ENCODE peak calls at places on chromosomes 11 and 22, in seven cellular contexts. One of them, this sample, is unnamed.

GRCh38 chr22:30197389-30197788 is 49.2 kb downstream of the LIF start:
- DNase-seq in WERI-Rb-1: no peak
- DNase-seq in mesendoderm: no peak
- DNase-seq in substantia nigra: no peak
- DNase-seq in thoracic aorta: no peak
- DNase-seq in psoas muscle: no peak
- DNase-seq in uterus: no peak
- DNase-seq in this sample: no peak

GRCh38 chr11:112769573-112769972 is 191.6 kb upstream of the NCAM1 start:
- DNase-seq in uterus: no peak
- DNase-seq in thoracic aorta: no peak
- DNase-seq in psoas muscle: no peak
- DNase-seq in substantia nigra: no peak
- DNase-seq in mesendoderm: no peak
- DNase-seq in WERI-Rb-1: no peak
- DNase-seq in this sample: no peak

GRCh38 chr22:42747701-42748513 is 27.2 kb upstream of the A4GALT start:
- DNase-seq in mesendoderm: peak
- DNase-seq in uterus: no peak
- DNase-seq in substantia nigra: no peak
- DNase-seq in thoracic aorta: no peak
- DNase-seq in WERI-Rb-1: no peak
- DNase-seq in psoas muscle: no peak
- DNase-seq in this sample: no peak

GRCh38 chr11:63896071-63896470 is 20.9 kb downstream of the RCOR2 start:
- DNase-seq in WERI-Rb-1: no peak
- DNase-seq in uterus: no peak
- DNase-seq in mesendoderm: no peak
- DNase-seq in psoas muscle: no peak
- DNase-seq in thoracic aorta: no peak
- DNase-seq in substantia nigra: no peak
- DNase-seq in this sample: no peak

GRCh38 chr11:113365895-113366294 is 21.7 kb upstream of the ANKK1 start:
- DNase-seq in WERI-Rb-1: no peak
- DNase-seq in substantia nigra: no peak
- DNase-seq in uterus: no peak
- DNase-seq in mesendoderm: no peak
- DNase-seq in psoas muscle: no peak
- DNase-seq in thoracic aorta: no peak
- DNase-seq in this sample: no peak

GRCh38 chr11:112724194-112724790 is 236.9 kb upstream of the NCAM1 start:
- DNase-seq in thoracic aorta: no peak
- DNase-seq in substantia nigra: no peak
- DNase-seq in mesendoderm: no peak
- DNase-seq in uterus: no peak
- DNase-seq in WERI-Rb-1: no peak
- DNase-seq in psoas muscle: no peak
- DNase-seq in this sample: no peak

GRCh38 chr22:50415426-50415825 is 59.4 kb downstream of the SBF1 start:
- DNase-seq in mesendoderm: no peak
- DNase-seq in WERI-Rb-1: no peak
- DNase-seq in thoracic aorta: no peak
- DNase-seq in uterus: no peak
- DNase-seq in substantia nigra: no peak
- DNase-seq in psoas muscle: no peak
- DNase-seq in this sample: no peak

GRCh38 chr11:16809901-16810668 is 71.6 kb downstream of the C11orf58 start:
- DNase-seq in uterus: no peak
- DNase-seq in thoracic aorta: no peak
- DNase-seq in substantia nigra: peak
- DNase-seq in mesendoderm: no peak
- DNase-seq in psoas muscle: peak
- DNase-seq in WERI-Rb-1: no peak
- DNase-seq in this sample: peak

GRCh38 chr22:49272546-49273125 is 555.0 kb downstream of the BRD1 start:
- DNase-seq in uterus: no peak
- DNase-seq in substantia nigra: no peak
- DNase-seq in WERI-Rb-1: no peak
- DNase-seq in psoas muscle: no peak
- DNase-seq in mesendoderm: no peak
- DNase-seq in thoracic aorta: no peak
- DNase-seq in this sample: no peak

GRCh38 chr22:36339171-36340065 is 48.3 kb downstream of the MYH9 start:
- DNase-seq in substantia nigra: no peak
- DNase-seq in psoas muscle: no peak
- DNase-seq in thoracic aorta: no peak
- DNase-seq in uterus: no peak
- DNase-seq in mesendoderm: no peak
- DNase-seq in WERI-Rb-1: no peak
- DNase-seq in this sample: no peak

GRCh38 chr11:11582261-11582701 is 39.5 kb downstream of the GALNT18 start:
- DNase-seq in substantia nigra: peak
- DNase-seq in psoas muscle: no peak
- DNase-seq in WERI-Rb-1: no peak
- DNase-seq in thoracic aorta: no peak
- DNase-seq in uterus: no peak
- DNase-seq in mesendoderm: no peak
- DNase-seq in this sample: no peak

GRCh38 chr22:31350410-31350863 is 4.3 kb upstream of the PATZ1 start:
- DNase-seq in psoas muscle: no peak
- DNase-seq in mesendoderm: peak
- DNase-seq in WERI-Rb-1: no peak
- DNase-seq in thoracic aorta: no peak
- DNase-seq in substantia nigra: no peak
- DNase-seq in uterus: no peak
- DNase-seq in this sample: no peak

GRCh38 chr11:9752091-9752490 is 88.2 kb downstream of the SWAP70 start:
- DNase-seq in WERI-Rb-1: no peak
- DNase-seq in uterus: no peak
- DNase-seq in substantia nigra: no peak
- DNase-seq in psoas muscle: no peak
- DNase-seq in thoracic aorta: no peak
- DNase-seq in mesendoderm: no peak
- DNase-seq in this sample: no peak

GRCh38 chr22:47629273-47629711 is 866.8 kb downstream of the TBC1D22A start:
- DNase-seq in mesendoderm: no peak
- DNase-seq in psoas muscle: no peak
- DNase-seq in thoracic aorta: no peak
- DNase-seq in uterus: no peak
- DNase-seq in WERI-Rb-1: no peak
- DNase-seq in substantia nigra: no peak
- DNase-seq in this sample: no peak

GRCh38 chr11:21710791-21711190 is 482.1 kb upstream of the ANO5 start:
- DNase-seq in thoracic aorta: no peak
- DNase-seq in mesendoderm: no peak
- DNase-seq in substantia nigra: no peak
- DNase-seq in psoas muscle: no peak
- DNase-seq in WERI-Rb-1: no peak
- DNase-seq in uterus: no peak
- DNase-seq in this sample: no peak

GRCh38 chr11:62443390-62444201 is 24.8 kb downstream of the SCGB1A1 start:
- DNase-seq in WERI-Rb-1: no peak
- DNase-seq in psoas muscle: peak
- DNase-seq in thoracic aorta: no peak
- DNase-seq in mesendoderm: no peak
- DNase-seq in substantia nigra: no peak
- DNase-seq in uterus: peak
- DNase-seq in this sample: no peak

GRCh38 chr11:36454991-36455611 is 55.0 kb downstream of the TRAF6 start:
- DNase-seq in mesendoderm: no peak
- DNase-seq in substantia nigra: peak
- DNase-seq in uterus: no peak
- DNase-seq in psoas muscle: no peak
- DNase-seq in thoracic aorta: no peak
- DNase-seq in WERI-Rb-1: no peak
- DNase-seq in this sample: no peak

GRCh38 chr11:36455658-36456111 is 54.4 kb downstream of the TRAF6 start:
- DNase-seq in uterus: peak
- DNase-seq in mesendoderm: peak
- DNase-seq in substantia nigra: peak
- DNase-seq in thoracic aorta: peak
- DNase-seq in WERI-Rb-1: peak
- DNase-seq in psoas muscle: peak
- DNase-seq in this sample: no peak

GRCh38 chr11:36453678-36454077 is 56.4 kb downstream of the TRAF6 start:
- DNase-seq in WERI-Rb-1: no peak
- DNase-seq in uterus: no peak
- DNase-seq in substantia nigra: no peak
- DNase-seq in thoracic aorta: no peak
- DNase-seq in mesendoderm: no peak
- DNase-seq in psoas muscle: no peak
- DNase-seq in this sample: no peak

GRCh38 chr11:36452987-36453386 is 57.1 kb downstream of the TRAF6 start:
- DNase-seq in psoas muscle: no peak
- DNase-seq in thoracic aorta: no peak
- DNase-seq in uterus: no peak
- DNase-seq in mesendoderm: no peak
- DNase-seq in substantia nigra: no peak
- DNase-seq in WERI-Rb-1: no peak
- DNase-seq in this sample: no peak

GRCh38 chr11:36454551-36454950 is 55.5 kb downstream of the TRAF6 start:
- DNase-seq in mesendoderm: no peak
- DNase-seq in psoas muscle: no peak
- DNase-seq in WERI-Rb-1: no peak
- DNase-seq in uterus: no peak
- DNase-seq in thoracic aorta: no peak
- DNase-seq in substantia nigra: no peak
- DNase-seq in this sample: no peak
- H3K27ac ChIP-seq in mesendoderm: no peak
- H3K27ac ChIP-seq in psoas muscle: peak
- H3K27ac ChIP-seq in WERI-Rb-1: no peak
- H3K27ac ChIP-seq in uterus: peak
- H3K27ac ChIP-seq in thoracic aorta: peak
- H3K27ac ChIP-seq in substantia nigra: no peak
- H3K27ac ChIP-seq in this sample: no peak

GRCh38 chr11:124079631-124080318 is 35.5 kb upstream of the VWA5A start:
- DNase-seq in substantia nigra: no peak
- DNase-seq in uterus: no peak
- DNase-seq in mesendoderm: no peak
- DNase-seq in thoracic aorta: no peak
- DNase-seq in WERI-Rb-1: no peak
- DNase-seq in psoas muscle: no peak
- DNase-seq in this sample: no peak
- H3K27ac ChIP-seq in substantia nigra: no peak
- H3K27ac ChIP-seq in uterus: no peak
- H3K27ac ChIP-seq in mesendoderm: no peak
- H3K27ac ChIP-seq in thoracic aorta: no peak
- H3K27ac ChIP-seq in WERI-Rb-1: no peak
- H3K27ac ChIP-seq in psoas muscle: no peak
- H3K27ac ChIP-seq in this sample: no peak

DNA sequence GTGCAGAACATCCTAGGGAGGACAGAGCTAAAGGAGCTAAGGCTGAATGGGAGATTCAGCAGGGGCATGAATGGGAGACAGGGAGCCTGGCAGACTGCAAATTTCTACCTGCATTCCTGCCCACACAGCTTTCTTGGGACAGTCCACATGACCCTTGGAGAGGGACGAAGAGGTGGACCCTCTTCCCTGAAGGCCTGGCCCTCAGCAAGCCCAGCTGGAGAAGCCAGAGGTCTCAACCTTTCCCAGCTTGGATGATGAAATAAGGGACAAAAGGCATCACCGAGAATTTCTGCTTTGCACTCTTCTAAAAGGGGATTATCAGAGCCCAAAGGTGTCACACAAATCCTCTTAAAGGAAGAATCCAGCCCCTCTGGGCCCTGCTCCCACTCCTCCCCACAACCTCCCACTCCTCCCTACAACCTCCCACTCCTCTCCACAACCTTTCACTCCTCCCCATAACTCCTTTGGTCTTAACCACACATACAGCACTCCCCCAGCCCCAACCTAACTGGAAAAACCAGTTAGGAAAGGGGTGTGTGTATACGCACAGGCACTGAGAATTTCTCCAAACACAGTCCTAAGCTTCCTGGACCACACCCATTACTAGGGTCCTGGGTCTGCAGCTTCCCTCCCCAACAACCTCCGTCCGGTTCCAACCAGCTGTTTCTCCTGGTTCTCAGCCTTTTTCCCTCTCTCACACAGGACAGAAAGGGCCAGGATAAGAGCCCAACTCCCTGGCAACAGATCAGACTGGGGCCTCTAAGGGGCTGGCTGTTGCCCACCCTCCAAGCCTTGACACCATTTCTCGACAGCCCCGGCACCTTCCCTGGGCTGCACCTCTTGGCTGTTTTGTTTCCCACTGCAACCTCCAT is 38.5 kb downstream of the RPL27A start:
- DNase-seq in mesendoderm: peak
- DNase-seq in substantia nigra: no peak
- DNase-seq in uterus: no peak
- DNase-seq in WERI-Rb-1: peak
- DNase-seq in psoas muscle: no peak
- DNase-seq in thoracic aorta: no peak
- DNase-seq in this sample: peak
- H3K27ac ChIP-seq in mesendoderm: peak
- H3K27ac ChIP-seq in substantia nigra: no peak
- H3K27ac ChIP-seq in uterus: peak
- H3K27ac ChIP-seq in WERI-Rb-1: peak
- H3K27ac ChIP-seq in psoas muscle: peak
- H3K27ac ChIP-seq in thoracic aorta: peak
- H3K27ac ChIP-seq in this sample: peak

GRCh38 chr22:44705022-44705297 is 3.0 kb downstream of the PRR5 start:
- DNase-seq in uterus: no peak
- DNase-seq in substantia nigra: no peak
- DNase-seq in thoracic aorta: no peak
- DNase-seq in WERI-Rb-1: no peak
- DNase-seq in mesendoderm: no peak
- DNase-seq in psoas muscle: no peak
- DNase-seq in this sample: no peak
- H3K27ac ChIP-seq in uterus: no peak
- H3K27ac ChIP-seq in substantia nigra: no peak
- H3K27ac ChIP-seq in thoracic aorta: no peak
- H3K27ac ChIP-seq in WERI-Rb-1: no peak
- H3K27ac ChIP-seq in mesendoderm: no peak
- H3K27ac ChIP-seq in psoas muscle: no peak
- H3K27ac ChIP-seq in this sample: no peak

DNA sequence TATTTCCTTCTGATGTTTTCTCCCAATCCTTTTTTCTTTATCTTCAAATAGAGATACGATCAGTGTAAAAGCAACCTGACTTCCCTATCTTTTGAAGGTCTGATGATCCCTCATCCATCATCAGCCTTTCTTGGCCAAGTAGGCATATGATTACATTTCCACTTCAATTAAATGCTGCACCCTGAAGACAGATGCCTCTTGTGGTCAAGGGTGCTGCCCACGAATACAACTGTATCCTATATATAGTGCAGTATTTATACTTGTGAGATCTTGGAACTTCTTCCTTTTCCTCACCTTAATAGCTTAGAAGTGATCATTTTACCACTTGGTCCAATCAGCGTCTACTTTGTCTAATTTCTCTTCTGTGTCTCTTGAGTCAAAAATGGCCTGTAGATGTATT is 9.3 kb upstream of the ZNRF3 start:
- DNase-seq in substantia nigra: no peak
- DNase-seq in thoracic aorta: no peak
- DNase-seq in psoas muscle: no peak
- DNase-seq in WERI-Rb-1: no peak
- DNase-seq in uterus: no peak
- DNase-seq in mesendoderm: no peak
- DNase-seq in this sample: no peak
- H3K27ac ChIP-seq in substantia nigra: no peak
- H3K27ac ChIP-seq in thoracic aorta: no peak
- H3K27ac ChIP-seq in psoas muscle: no peak
- H3K27ac ChIP-seq in WERI-Rb-1: no peak
- H3K27ac ChIP-seq in uterus: no peak
- H3K27ac ChIP-seq in mesendoderm: no peak
- H3K27ac ChIP-seq in this sample: no peak